ENCODE peak calls at places on chromosome 1, in four cellular contexts. One of them, this sample, is unnamed.

GRCh38 chr1:6157528-6158174 is 22.5 kb downstream of the CHD5 start:
- DNase-seq in neuronal stem cell: no peak
- DNase-seq in IMR-90: peak
- DNase-seq in H1: no peak
- DNase-seq in this sample: no peak

GRCh38 chr1:169899519-169900217 is 6.0 kb upstream of the SCYL3 start:
- DNase-seq in neuronal stem cell: no peak
- DNase-seq in IMR-90: no peak
- DNase-seq in H1: no peak
- DNase-seq in this sample: no peak

GRCh38 chr1:22851517-22851916 is 121.1 kb downstream of the LACTBL1 start:
- DNase-seq in neuronal stem cell: no peak
- DNase-seq in IMR-90: no peak
- DNase-seq in H1: no peak
- DNase-seq in this sample: no peak

GRCh38 chr1:163794551-163794950 is 472.8 kb downstream of the NUF2 start:
- DNase-seq in neuronal stem cell: no peak
- DNase-seq in IMR-90: no peak
- DNase-seq in H1: no peak
- DNase-seq in this sample: no peak

GRCh38 chr1:111727056-111727455 is 12.1 kb downstream of the INKA2 start:
- DNase-seq in neuronal stem cell: no peak
- DNase-seq in IMR-90: no peak
- DNase-seq in H1: no peak
- DNase-seq in this sample: no peak

GRCh38 chr1:99672500-99673213 is 26.7 kb downstream of the PALMD start:
- DNase-seq in neuronal stem cell: no peak
- DNase-seq in IMR-90: peak
- DNase-seq in H1: no peak
- DNase-seq in this sample: no peak

GRCh38 chr1:39926820-39927219 is 25.1 kb upstream of the MYCL start:
- DNase-seq in neuronal stem cell: no peak
- DNase-seq in IMR-90: no peak
- DNase-seq in H1: no peak
- DNase-seq in this sample: no peak

GRCh38 chr1:176445402-176445801 is 17.6 kb upstream of the PAPPA2 start:
- DNase-seq in neuronal stem cell: no peak
- DNase-seq in IMR-90: no peak
- DNase-seq in H1: no peak
- DNase-seq in this sample: no peak

GRCh38 chr1:229060140-229060539 is 210.8 kb upstream of the RAB4A start:
- DNase-seq in neuronal stem cell: no peak
- DNase-seq in IMR-90: no peak
- DNase-seq in H1: no peak
- DNase-seq in this sample: no peak
- H3K9ac ChIP-seq in neuronal stem cell: no peak
- H3K9ac ChIP-seq in IMR-90: no peak
- H3K9ac ChIP-seq in H1: no peak
- H3K9ac ChIP-seq in this sample: no peak

GRCh38 chr1:27153549-27153886 is 1.4 kb downstream of the SLC9A1 start:
- DNase-seq in neuronal stem cell: no peak
- DNase-seq in IMR-90: no peak
- DNase-seq in H1: no peak
- DNase-seq in this sample: no peak
- H3K14ac ChIP-seq in neuronal stem cell: no peak
- H3K14ac ChIP-seq in IMR-90: peak
- H3K14ac ChIP-seq in H1: no peak
- H3K14ac ChIP-seq in this sample: no peak

GRCh38 chr1:225919906-225920305 is 4.1 kb downstream of the PYCR2 start:
- DNase-seq in neuronal stem cell: no peak
- DNase-seq in IMR-90: peak
- DNase-seq in H1: no peak
- DNase-seq in this sample: no peak
- H3K9ac ChIP-seq in neuronal stem cell: no peak
- H3K9ac ChIP-seq in IMR-90: no peak
- H3K9ac ChIP-seq in H1: no peak
- H3K9ac ChIP-seq in this sample: no peak

GRCh38 chr1:10032590-10033358 is at the start of gene UBE4B:
- DNase-seq in neuronal stem cell: peak
- DNase-seq in IMR-90: peak
- DNase-seq in H1: peak
- DNase-seq in this sample: peak

GRCh38 chr1:10032287-10032589 is 520 bp upstream of the UBE4B start:
- DNase-seq in neuronal stem cell: no peak
- DNase-seq in IMR-90: no peak
- DNase-seq in H1: no peak
- DNase-seq in this sample: no peak

GRCh38 chr1:10031461-10031860 is 1.3 kb upstream of the UBE4B start:
- DNase-seq in neuronal stem cell: no peak
- DNase-seq in IMR-90: peak
- DNase-seq in H1: no peak
- DNase-seq in this sample: no peak

DNA sequence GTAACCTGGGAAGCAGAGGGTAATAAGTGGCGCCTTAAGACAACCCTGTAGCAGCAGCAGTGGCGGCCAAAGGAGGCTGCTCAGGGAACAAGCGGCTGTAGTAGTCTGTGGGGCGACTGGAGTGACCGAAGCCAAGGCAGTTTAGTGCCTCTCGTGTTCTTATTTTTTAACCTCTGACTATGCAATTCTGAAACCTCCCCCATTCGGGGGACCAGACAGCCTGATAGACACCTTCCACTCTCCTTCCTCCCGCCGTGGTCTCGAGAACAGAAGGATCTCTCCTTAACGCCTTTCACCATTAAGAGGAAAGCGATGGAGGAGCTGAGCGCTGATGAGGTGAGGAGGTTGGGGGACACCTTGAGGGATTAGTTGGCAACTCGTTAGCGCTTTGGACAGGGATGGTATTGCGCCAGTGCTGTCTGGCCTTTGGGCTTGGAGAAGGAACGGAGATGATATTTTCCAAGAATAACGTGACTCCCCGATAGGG is 644 bp downstream of the UBE4B start:
- DNase-seq in neuronal stem cell: no peak
- DNase-seq in IMR-90: peak
- DNase-seq in H1: no peak
- DNase-seq in this sample: peak
- H3K14ac ChIP-seq in neuronal stem cell: no peak
- H3K14ac ChIP-seq in IMR-90: peak
- H3K14ac ChIP-seq in H1: no peak
- H3K14ac ChIP-seq in this sample: peak

GRCh38 chr1:198153804-198154203 is 3.0 kb upstream of the NEK7 start:
- DNase-seq in neuronal stem cell: no peak
- DNase-seq in IMR-90: no peak
- DNase-seq in H1: no peak
- DNase-seq in this sample: no peak

GRCh38 chr1:198153103-198153502 is 3.7 kb upstream of the NEK7 start:
- DNase-seq in neuronal stem cell: no peak
- DNase-seq in IMR-90: peak
- DNase-seq in H1: no peak
- DNase-seq in this sample: no peak

GRCh38 chr1:198150369-198150768 is 6.4 kb upstream of the NEK7 start:
- DNase-seq in neuronal stem cell: no peak
- DNase-seq in IMR-90: no peak
- DNase-seq in H1: no peak
- DNase-seq in this sample: no peak

GRCh38 chr1:198155253-198155652 is 1.5 kb upstream of the NEK7 start:
- DNase-seq in neuronal stem cell: no peak
- DNase-seq in IMR-90: peak
- DNase-seq in H1: no peak
- DNase-seq in this sample: no peak

DNA sequence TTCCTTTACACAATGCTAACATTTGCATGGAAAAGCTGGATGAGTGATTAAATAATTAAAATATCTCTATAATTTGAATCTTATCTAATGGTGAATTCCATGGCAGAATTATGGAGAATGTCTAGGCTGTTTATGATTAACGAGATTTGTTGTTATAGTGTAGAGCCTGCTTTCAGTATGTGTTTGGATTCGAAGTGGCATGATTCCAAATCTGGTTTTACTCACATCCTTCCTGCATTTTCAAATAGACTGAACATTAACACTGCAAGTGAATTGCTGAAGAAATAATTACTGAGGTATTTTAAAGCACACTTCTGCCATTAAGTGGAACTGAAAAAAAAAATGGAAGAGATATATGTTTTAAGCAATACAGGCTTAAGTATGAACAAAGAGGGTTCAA is 5.1 kb upstream of the NEK7 start:
- DNase-seq in neuronal stem cell: no peak
- DNase-seq in IMR-90: peak
- DNase-seq in H1: no peak
- DNase-seq in this sample: no peak
- H3K9ac ChIP-seq in neuronal stem cell: no peak
- H3K9ac ChIP-seq in IMR-90: no peak
- H3K9ac ChIP-seq in H1: no peak
- H3K9ac ChIP-seq in this sample: no peak

This sample was measured in H9.